ENCODE peak calls at places on chromosomes 2 and 18, in five cellular contexts. One of them, this sample, is unnamed.

GRCh38 chr2:85681354-85681728 is 12.8 kb upstream of the GNLY start:
- DNase-seq in cardiac muscle cell: no peak
- DNase-seq in fibroblast of lung: no peak
- DNase-seq in fibroblast of the aortic adventitia: no peak
- DNase-seq in cardiac fibroblast: no peak
- DNase-seq in this sample: no peak

GRCh38 chr2:75321558-75321957 is 122.2 kb upstream of the TACR1 start:
- DNase-seq in cardiac muscle cell: no peak
- DNase-seq in fibroblast of lung: no peak
- DNase-seq in fibroblast of the aortic adventitia: no peak
- DNase-seq in cardiac fibroblast: no peak
- DNase-seq in this sample: no peak

GRCh38 chr2:206784559-206785353 is 19.4 kb downstream of the FASTKD2 start:
- DNase-seq in cardiac muscle cell: no peak
- DNase-seq in fibroblast of lung: no peak
- DNase-seq in fibroblast of the aortic adventitia: no peak
- DNase-seq in cardiac fibroblast: no peak
- DNase-seq in this sample: no peak

GRCh38 chr2:107091163-107091864 is 205.3 kb upstream of the ST6GAL2 start:
- DNase-seq in cardiac muscle cell: peak; percentile 77
- DNase-seq in fibroblast of lung: peak; percentile 51
- DNase-seq in fibroblast of the aortic adventitia: peak; percentile 2
- DNase-seq in cardiac fibroblast: peak; percentile 11
- DNase-seq in this sample: peak; percentile 73

GRCh38 chr2:25453199-25453903 is 111.6 kb upstream of the DNMT3A start:
- DNase-seq in cardiac muscle cell: no peak
- DNase-seq in fibroblast of lung: peak; percentile 48
- DNase-seq in fibroblast of the aortic adventitia: peak; percentile 33
- DNase-seq in cardiac fibroblast: no peak
- DNase-seq in this sample: no peak

GRCh38 chr2:28423856-28424605 is 31.4 kb downstream of the FOSL2 start:
- DNase-seq in cardiac muscle cell: no peak
- DNase-seq in fibroblast of lung: peak; percentile 62
- DNase-seq in fibroblast of the aortic adventitia: peak; percentile 34
- DNase-seq in cardiac fibroblast: no peak
- DNase-seq in this sample: peak; percentile 52

GRCh38 chr2:209579236-209579749 is 155.4 kb downstream of the MAP2 start:
- DNase-seq in cardiac muscle cell: no peak
- DNase-seq in fibroblast of lung: peak; percentile 46
- DNase-seq in fibroblast of the aortic adventitia: peak; percentile 35
- DNase-seq in cardiac fibroblast: peak; percentile 41
- DNase-seq in this sample: peak; percentile 12

GRCh38 chr2:1656326-1656960 is 87.9 kb downstream of the PXDN start:
- DNase-seq in cardiac muscle cell: no peak
- DNase-seq in fibroblast of lung: no peak
- DNase-seq in fibroblast of the aortic adventitia: no peak
- DNase-seq in cardiac fibroblast: no peak
- DNase-seq in this sample: no peak

GRCh38 chr2:127054996-127055785 is 51.8 kb downstream of the BIN1 start:
- DNase-seq in cardiac muscle cell: no peak
- DNase-seq in fibroblast of lung: no peak
- DNase-seq in fibroblast of the aortic adventitia: no peak
- DNase-seq in cardiac fibroblast: no peak
- DNase-seq in this sample: no peak

GRCh38 chr18:77300579-77300978 is 50.9 kb downstream of the GALR1 start:
- DNase-seq in cardiac muscle cell: no peak
- DNase-seq in fibroblast of lung: no peak
- DNase-seq in fibroblast of the aortic adventitia: no peak
- DNase-seq in cardiac fibroblast: no peak
- DNase-seq in this sample: no peak

GRCh38 chr2:181947273-181947672 is 38.4 kb upstream of the PPP1R1C start:
- DNase-seq in cardiac muscle cell: no peak
- DNase-seq in fibroblast of lung: no peak
- DNase-seq in fibroblast of the aortic adventitia: no peak
- DNase-seq in cardiac fibroblast: no peak
- DNase-seq in this sample: no peak

GRCh38 chr2:102619414-102620319 is at the start of gene SLC9A2:
- DNase-seq in cardiac muscle cell: peak; percentile 78
- DNase-seq in fibroblast of lung: peak; percentile 6
- DNase-seq in fibroblast of the aortic adventitia: no peak
- DNase-seq in cardiac fibroblast: peak; percentile 5
- DNase-seq in this sample: no peak

GRCh38 chr2:45765847-45766254 is 114.4 kb downstream of the PRKCE start:
- DNase-seq in cardiac muscle cell: peak; percentile 42
- DNase-seq in fibroblast of lung: no peak
- DNase-seq in fibroblast of the aortic adventitia: peak; percentile 62
- DNase-seq in cardiac fibroblast: peak; percentile 53
- DNase-seq in this sample: no peak

GRCh38 chr2:217430916-217431576 is 571.2 kb upstream of the TNP1 start:
- DNase-seq in cardiac muscle cell: peak; percentile 33
- DNase-seq in fibroblast of lung: no peak
- DNase-seq in fibroblast of the aortic adventitia: peak; percentile 54
- DNase-seq in cardiac fibroblast: peak; percentile 65
- DNase-seq in this sample: no peak

GRCh38 chr18:54848121-54848520 is 19.8 kb downstream of the RAB27B start:
- DNase-seq in cardiac muscle cell: no peak
- DNase-seq in fibroblast of lung: no peak
- DNase-seq in fibroblast of the aortic adventitia: no peak
- DNase-seq in cardiac fibroblast: no peak
- DNase-seq in this sample: no peak

GRCh38 chr2:105766300-105766866 is 21.7 kb downstream of the NCK2 start:
- DNase-seq in cardiac muscle cell: no peak
- DNase-seq in fibroblast of lung: no peak
- DNase-seq in fibroblast of the aortic adventitia: no peak
- DNase-seq in cardiac fibroblast: no peak
- DNase-seq in this sample: no peak

This sample was measured in brain microvascular endothelial cell.